ENCODE peak calls at places on chromosomes 11 and 22, in ten cellular contexts. E is neural progenitor cell; N is stomach; P is GM12865; B is brain microvascular endothelial cell; V is CD4-positive, alpha-beta T cell; W is colonic mucosa; M is A549; I is AG04450; K is nephron progenitor cell. H is an unnamed sample.

GRCh38 chr11:62855571-62856332 is 16.4 kb upstream of the WDR74 start:
- DNase-seq in K (peak; percentile 98), W (peak; percentile 98), N (peak; percentile 97), V (peak; percentile 98), I (peak; percentile 98), M (peak; percentile 95), P (peak; percentile 100), E (peak; percentile 99), B (peak; percentile 96), H (peak; percentile 99)

GRCh38 chr11:128643661-128644060 is 50.2 kb upstream of the FLI1 start:
- DNase-seq in I (no peak), W (no peak), B (no peak), M (no peak), P (no peak), V (no peak), K (no peak), E (peak; percentile 35), N (no peak), H (no peak)

GRCh38 chr11:17516551-17517150 is 27.6 kb downstream of the USH1C start:
- DNase-seq in M (no peak), B (no peak), P (no peak), V (no peak), N (no peak), I (no peak), W (no peak), K (no peak), E (no peak), H (no peak)

GRCh38 chr11:11969380-11970215 is 38.8 kb downstream of the DKK3 start:
- DNase-seq in K (no peak), P (no peak), B (no peak), W (no peak), N (peak; percentile 23), E (no peak), I (no peak), M (no peak), V (no peak), H (no peak)

GRCh38 chr22:35533365-35534029 is 7.1 kb upstream of the RASD2 start:
- DNase-seq in N (no peak), V (no peak), M (no peak), B (no peak), P (no peak), I (no peak), W (no peak), E (no peak), K (no peak), H (no peak)

GRCh38 chr11:99199336-99199735 is 178.6 kb downstream of the CNTN5 start:
- DNase-seq in V (no peak), W (no peak), M (no peak), K (no peak), B (peak; percentile 27), N (no peak), I (no peak), P (no peak), E (no peak), H (no peak)

GRCh38 chr11:77400306-77400705 is 73.6 kb downstream of the PAK1 start:
- DNase-seq in W (no peak), K (no peak), N (no peak), V (no peak), I (no peak), E (peak; percentile 40), B (no peak), M (no peak), P (no peak), H (no peak)

GRCh38 chr11:23540101-23540561 is 679.9 kb upstream of the CCDC179 start:
- DNase-seq in I (peak; percentile 18), P (peak; percentile 58), K (peak; percentile 36), W (peak; percentile 30), V (no peak), E (peak; percentile 60), M (peak; percentile 18), B (peak; percentile 32), N (no peak), H (no peak)

GRCh38 chr22:43566021-43566420 is 154.2 kb downstream of the MPPED1 start:
- DNase-seq in B (no peak), M (no peak), W (no peak), P (no peak), N (no peak), V (no peak), K (no peak), I (no peak), E (no peak), H (no peak)

DNA sequence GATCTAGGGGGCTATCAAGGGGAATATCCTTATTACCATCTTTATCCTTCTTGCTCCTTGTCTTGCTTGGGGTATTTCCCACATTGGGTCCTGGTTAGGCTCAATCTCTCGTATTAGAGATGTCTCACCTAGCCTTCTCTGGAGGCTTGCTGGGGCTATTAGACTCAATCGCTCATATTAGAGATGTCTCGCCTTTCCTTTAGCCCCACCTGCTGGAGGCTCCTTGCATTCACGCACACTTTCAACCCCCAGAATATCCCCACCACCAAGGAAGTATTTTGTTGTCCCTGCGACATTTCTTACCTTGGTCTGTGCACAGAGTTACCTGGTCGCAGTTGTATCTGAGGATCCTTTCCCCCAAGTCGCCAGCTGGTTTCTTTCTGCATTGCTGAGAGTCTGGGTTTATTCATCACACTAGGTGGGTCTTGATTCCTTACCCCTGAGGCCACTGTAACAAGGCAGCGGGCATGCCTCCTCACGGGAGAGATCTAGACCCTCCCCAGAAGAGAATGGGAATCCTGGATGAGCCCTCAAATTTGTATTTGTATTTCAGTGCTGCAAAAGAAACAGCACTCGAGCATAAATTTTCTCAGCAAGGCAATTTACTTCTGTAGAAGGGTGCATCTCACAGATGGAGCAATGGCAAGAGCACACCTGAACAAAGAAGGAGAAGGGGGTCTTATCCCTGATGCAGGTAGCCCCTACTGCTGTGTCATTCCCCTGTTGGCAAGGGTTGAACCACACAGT is 15.9 kb upstream of the HYLS1 start:
- DNase-seq in W (no peak), N (peak; percentile 37), V (no peak), M (peak; percentile 18), B (peak; percentile 25), I (no peak), P (peak; percentile 11), E (peak; percentile 78), K (peak; percentile 66), H (no peak)
- TF ChIP-seq CTCF in W (no peak), N (no peak), V (no peak), M (no peak), B (peak; percentile 75), I (peak; percentile 70), P (peak; percentile 17), E (peak; percentile 75), K (peak; percentile 62), H (peak; percentile 52)

DNA sequence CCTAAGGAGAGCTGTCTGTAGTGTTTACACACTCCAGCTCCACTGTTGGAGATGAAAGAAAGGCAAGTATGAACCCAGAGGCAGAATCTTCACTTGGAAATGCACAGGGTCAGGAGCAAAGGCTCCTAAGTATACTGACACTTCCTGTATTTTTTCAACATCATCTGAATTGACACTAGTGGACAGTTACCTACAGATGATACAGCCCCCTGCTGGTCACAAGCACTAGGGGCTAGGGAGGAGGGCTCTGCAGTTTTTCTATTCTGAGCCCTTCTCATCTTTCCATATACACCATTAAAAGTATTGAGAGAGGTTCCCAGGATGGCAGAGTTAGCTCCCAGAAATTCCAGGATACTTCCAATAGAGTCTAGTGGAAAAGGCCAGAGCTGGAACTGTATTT is 290.3 kb upstream of the API5 start:
- DNase-seq in E (peak; percentile 51), K (peak; percentile 36), M (no peak), B (no peak), P (peak; percentile 26), V (no peak), I (no peak), N (no peak), W (no peak), H (no peak)
- TF ChIP-seq CTCF in E (peak; percentile 55), K (peak; percentile 42), M (no peak), B (no peak), P (peak; percentile 31), V (no peak), I (no peak), N (no peak), W (no peak), H (peak; percentile 65)

GRCh38 chr11:127157225-127157624 is 156.7 kb upstream of the KIRREL3 start:
- DNase-seq in W (no peak), N (no peak), E (no peak), K (no peak), M (no peak), B (no peak), I (no peak), V (no peak), P (peak; percentile 2), H (no peak)
- TF ChIP-seq CTCF in W (no peak), N (no peak), E (no peak), K (no peak), M (no peak), B (no peak), I (no peak), V (no peak), P (no peak), H (peak; percentile 18)

GRCh38 chr11:69912911-69913451 is 93.8 kb upstream of the FGF3 start:
- DNase-seq in P (peak; percentile 18), M (no peak), E (peak; percentile 50), B (no peak), I (no peak), W (no peak), V (no peak), N (no peak), K (peak; percentile 7), H (no peak)
- TF ChIP-seq CTCF in P (peak; percentile 34), M (peak; percentile 47), E (peak; percentile 46), B (peak; percentile 66), I (peak; percentile 39), W (peak; percentile 28), V (no peak), N (no peak), K (no peak), H (peak; percentile 47)

DNA sequence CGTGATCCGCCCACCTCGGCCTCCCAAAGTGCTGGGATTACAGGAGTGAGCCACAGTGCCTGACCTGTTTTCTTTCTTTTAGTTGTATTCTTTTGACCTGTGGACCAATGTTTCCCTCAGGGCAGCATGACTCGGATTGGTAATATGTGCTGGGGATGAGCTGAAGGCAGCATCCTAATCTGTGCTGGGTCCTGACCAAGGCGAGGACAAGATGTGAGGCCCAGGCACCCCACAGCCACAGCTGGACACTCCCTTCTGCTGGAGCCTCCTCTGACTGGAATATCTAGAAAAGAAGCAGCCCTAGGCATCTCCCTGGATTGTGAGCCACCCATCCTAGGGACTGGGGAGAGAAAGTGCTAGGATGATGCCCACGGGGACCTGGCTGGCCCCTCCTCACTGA is 105.4 kb downstream of the PDE2A start:
- DNase-seq in I (no peak), M (no peak), W (no peak), K (no peak), P (no peak), E (no peak), V (no peak), N (no peak), B (peak; percentile 12), H (no peak)
- TF ChIP-seq CTCF in I (no peak), M (no peak), W (no peak), K (no peak), P (no peak), E (no peak), V (no peak), N (no peak), B (no peak), H (no peak)

GRCh38 chr22:48372395-48372794 is 1455.3 kb downstream of the BRD1 start:
- DNase-seq in M (no peak), I (no peak), N (no peak), P (no peak), B (no peak), V (no peak), E (no peak), K (no peak), W (no peak), H (no peak)
- TF ChIP-seq CTCF in M (no peak), I (no peak), N (no peak), P (no peak), B (no peak), V (no peak), E (no peak), K (no peak), W (no peak), H (no peak)